ENCODE peak calls at places on chromosomes 13 and 19, in eight cellular contexts. Y is glutamatergic neuron, A is cardiac muscle cell, O is A549, W is upper lobe of left lung, Q is thoracic aorta, K is B cell, C is heart left ventricle. D is an unnamed sample.

GRCh38 chr13:98923641-98924397 is 54.0 kb downstream of the DOCK9 start:
- DNase-seq in Y (no peak), A (no peak), O (no peak), W (no peak), Q (no peak), K (no peak), C (no peak), D (no peak)

GRCh38 chr19:33108161-33108560 is 23.8 kb upstream of the WDR88 start:
- DNase-seq in Y (no peak), A (no peak), O (no peak), W (peak; percentile 52), Q (no peak), K (no peak), C (no peak), D (no peak)

GRCh38 chr13:100125946-100126345 is 37.1 kb downstream of the PCCA start:
- DNase-seq in Y (no peak), A (no peak), O (no peak), W (no peak), Q (no peak), K (no peak), C (no peak), D (no peak)

GRCh38 chr19:2867025-2867991 is at the start of gene ZNF556:
- DNase-seq in Y (no peak), A (no peak), O (peak; percentile 19), W (peak; percentile 61), Q (no peak), K (no peak), C (no peak), D (no peak)

GRCh38 chr19:43699506-43700367 is 16.1 kb upstream of the IRGC start:
- DNase-seq in Y (peak; percentile 47), A (peak; percentile 48), O (no peak), W (peak; percentile 90), Q (no peak), K (peak; percentile 33), C (peak; percentile 26), D (no peak)

GRCh38 chr13:95677564-95678386 is 836 bp downstream of the DNAJC3 start:
- DNase-seq in Y (no peak), A (peak; percentile 14), O (peak; percentile 17), W (no peak), Q (no peak), K (no peak), C (no peak), D (no peak)

GRCh38 chr13:99972190-99972731 is 694 bp upstream of the ZIC5 start:
- DNase-seq in Y (no peak), A (peak; percentile 3), O (peak; percentile 20), W (no peak), Q (no peak), K (no peak), C (no peak), D (no peak)

GRCh38 chr19:48617146-48617937 is 1.6 kb downstream of the RPL18 start:
- DNase-seq in Y (no peak), A (no peak), O (no peak), W (no peak), Q (no peak), K (no peak), C (no peak), D (no peak)

GRCh38 chr13:40187836-40188591 is 478.4 kb downstream of the FOXO1 start:
- DNase-seq in Y (no peak), A (no peak), O (no peak), W (no peak), Q (no peak), K (no peak), C (no peak), D (no peak)

GRCh38 chr19:36266375-36266961 is 51.6 kb downstream of the ZNF146 start:
- DNase-seq in Y (no peak), A (no peak), O (no peak), W (peak; percentile 78), Q (no peak), K (no peak), C (peak; percentile 86), D (no peak)

GRCh38 chr19:10885241-10886169 is 14.2 kb downstream of the CARM1 start:
- DNase-seq in Y (no peak), A (no peak), O (no peak), W (no peak), Q (no peak), K (no peak), C (no peak), D (no peak)

GRCh38 chr19:2734589-2735288 is 5.1 kb downstream of the SLC39A3 start:
- DNase-seq in Y (no peak), A (no peak), O (no peak), W (no peak), Q (no peak), K (peak; percentile 29), C (no peak), D (no peak)

GRCh38 chr19:21221653-21222052 is 79.8 kb downstream of the ZNF431 start:
- DNase-seq in Y (no peak), A (no peak), O (no peak), W (no peak), Q (no peak), K (no peak), C (no peak), D (no peak)

GRCh38 chr19:23304238-23304637 is 54.0 kb upstream of the ZNF724 start:
- DNase-seq in Y (no peak), A (no peak), O (no peak), W (no peak), Q (no peak), K (no peak), C (no peak), D (no peak)

DNA sequence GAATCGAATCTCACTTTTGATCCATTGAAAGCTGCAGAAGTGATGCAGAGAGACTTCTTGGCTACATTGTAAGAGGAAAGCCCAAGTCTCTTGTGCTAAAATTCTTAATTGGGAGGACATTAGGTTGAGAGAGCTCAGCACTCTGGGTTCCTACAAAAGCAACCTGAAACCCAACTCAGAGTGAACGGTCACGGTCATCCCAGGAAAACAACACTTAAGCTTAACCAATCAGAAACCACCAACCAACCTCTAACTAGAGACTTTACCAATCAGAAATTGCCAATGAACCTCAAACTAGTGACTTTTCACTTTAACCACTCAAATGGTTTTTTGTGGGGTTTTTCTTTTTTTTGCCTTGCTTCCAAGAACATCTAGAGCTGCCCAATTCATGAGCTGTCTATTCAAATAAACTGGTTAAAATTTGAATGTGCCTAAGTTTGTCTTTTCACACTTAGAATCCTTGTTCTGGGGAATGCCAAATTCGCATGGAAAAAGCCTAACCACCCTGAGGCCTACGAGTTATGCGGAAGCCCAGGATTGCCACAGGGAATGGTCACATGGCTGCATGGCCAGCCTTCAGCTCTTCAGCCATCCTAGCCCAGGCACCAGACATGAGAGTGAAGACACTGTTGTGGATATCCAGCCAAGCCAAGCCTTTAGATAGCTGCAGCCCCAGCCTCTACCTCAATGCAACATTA is 17.8 kb upstream of the CLN5 start:
- DNase-seq in Y (no peak), A (no peak), O (no peak), W (no peak), Q (no peak), K (no peak), C (no peak), D (no peak)
- TF ChIP-seq CTCF in Y (no peak), A (no peak), O (no peak), W (no peak), Q (no peak), K (no peak), C (no peak), D (no peak)

GRCh38 chr19:30062331-30063183 is 120.5 kb downstream of the URI1 start:
- DNase-seq in Y (no peak), A (no peak), O (no peak), W (peak; percentile 49), Q (no peak), K (peak; percentile 33), C (no peak), D (no peak)

GRCh38 chr19:30063184-30064020 is 121.4 kb downstream of the URI1 start:
- DNase-seq in Y (no peak), A (no peak), O (no peak), W (no peak), Q (no peak), K (peak; percentile 23), C (no peak), D (no peak)

GRCh38 chr19:30065680-30066606 is 123.9 kb downstream of the URI1 start:
- DNase-seq in Y (no peak), A (no peak), O (no peak), W (no peak), Q (no peak), K (no peak), C (no peak), D (no peak)

GRCh38 chr19:30064776-30065494 is 122.9 kb downstream of the URI1 start:
- DNase-seq in Y (no peak), A (no peak), O (no peak), W (peak; percentile 55), Q (no peak), K (peak; percentile 34), C (no peak), D (no peak)

DNA sequence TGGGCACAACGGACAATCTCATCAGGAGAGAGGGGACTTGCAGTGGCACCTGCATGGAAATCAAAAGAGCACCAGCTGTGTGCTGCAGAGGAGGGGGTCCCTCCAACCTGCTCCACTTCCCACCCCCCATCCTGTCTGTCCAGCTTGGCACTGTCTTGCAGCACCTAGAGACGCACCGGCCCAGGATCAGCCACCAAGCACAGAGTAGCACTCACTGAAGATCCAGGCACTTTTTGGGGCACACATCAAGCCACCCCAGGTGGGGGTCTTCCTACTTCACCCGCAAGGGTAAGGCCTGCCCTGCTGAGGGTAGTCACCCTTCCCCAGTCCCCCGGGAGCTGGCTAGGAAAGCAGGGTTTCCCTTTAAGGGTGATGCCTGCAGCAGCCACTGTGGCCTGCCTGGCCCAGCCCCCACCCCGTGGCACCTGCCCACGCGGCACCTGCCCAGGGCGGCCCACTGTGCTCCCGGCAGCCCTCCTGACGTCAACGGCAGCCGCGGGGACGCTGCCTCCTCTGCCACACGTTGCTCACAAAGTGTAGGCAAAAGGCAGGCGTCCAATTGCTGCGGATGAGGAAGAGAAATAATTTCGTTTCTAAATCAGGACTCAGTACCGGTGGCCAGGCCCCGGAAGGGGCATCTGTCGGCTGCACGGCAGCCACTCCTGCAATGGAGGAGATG is 122.1 kb downstream of the URI1 start:
- DNase-seq in Y (no peak), A (no peak), O (no peak), W (peak; percentile 61), Q (no peak), K (peak; percentile 20), C (no peak), D (no peak)
- TF ChIP-seq CTCF in Y (no peak), A (no peak), O (no peak), W (no peak), Q (no peak), K (no peak), C (no peak), D (no peak)

DNA sequence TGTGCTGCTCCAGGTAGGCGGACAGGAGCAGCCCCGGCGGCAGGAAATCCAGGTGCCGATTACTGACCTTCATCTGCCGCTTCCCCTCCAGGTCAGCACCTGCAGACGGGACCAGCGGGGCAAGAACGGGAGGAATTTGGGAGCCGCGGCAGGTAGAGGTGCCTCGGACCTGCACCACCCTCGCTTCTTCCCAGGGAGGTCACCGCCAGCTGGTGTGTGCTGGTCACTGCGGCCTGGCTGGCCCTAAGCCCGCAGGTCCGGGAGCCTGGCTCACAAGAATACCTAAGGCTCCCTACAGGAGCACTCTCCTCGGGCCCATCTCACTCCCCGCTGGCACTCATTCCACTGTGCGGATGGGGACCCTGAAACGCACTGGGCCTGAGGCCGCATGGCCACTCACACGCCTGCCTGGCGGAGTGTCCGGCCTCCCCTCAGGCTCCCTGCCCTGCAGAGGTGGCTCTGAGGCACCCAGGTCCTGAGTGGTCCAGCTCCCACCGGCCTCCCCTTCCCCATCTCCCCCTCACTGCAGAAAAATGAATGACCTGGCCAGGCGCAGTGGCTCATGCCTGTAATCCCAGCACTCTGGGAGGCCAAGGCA is 4.3 kb downstream of the RNU6-9 start:
- DNase-seq in Y (peak; percentile 58), A (no peak), O (no peak), W (peak; percentile 77), Q (no peak), K (no peak), C (no peak), D (no peak)
- TF ChIP-seq CTCF in Y (peak; percentile 48), A (peak; percentile 5), O (no peak), W (no peak), Q (no peak), K (no peak), C (no peak), D (no peak)

GRCh38 chr13:28548872-28549271 is 53.9 kb upstream of the FLT1 start:
- DNase-seq in Y (no peak), A (no peak), O (no peak), W (no peak), Q (no peak), K (no peak), C (no peak), D (no peak)
- TF ChIP-seq CTCF in Y (no peak), A (peak; percentile 7), O (no peak), W (no peak), Q (no peak), K (no peak), C (no peak), D (no peak)